ENCODE peak calls at places on chromosomes 16 and 17, in seven cellular contexts. O is cardiac fibroblast; Y is HCT116; P is PC-9; M is A549; Z is AG04450; A is effector memory CD4-positive, alpha-beta T cell. V is an unnamed sample.
A peak's percentile ranks its signal among the peaks of the same experiment; 100 is the strongest.

GRCh38 chr16:30183961-30184429 is 593 bp downstream of the CORO1A start:
- DNase-seq in O (no peak), P (no peak), M (no peak), Y (no peak), Z (no peak), A (peak; percentile 75), V (peak; percentile 51)

GRCh38 chr17:16987830-16988601 is 16.1 kb upstream of the TNFRSF13B start:
- DNase-seq in P (peak; percentile 65), A (peak; percentile 16), M (peak; percentile 74), O (peak; percentile 84), Y (no peak), Z (peak; percentile 27), V (peak; percentile 84)

GRCh38 chr17:28334176-28334575 is 1.1 kb downstream of the IFT20 start:
- DNase-seq in O (peak; percentile 41), Y (no peak), A (no peak), M (no peak), P (no peak), Z (no peak), V (no peak)

GRCh38 chr17:70276931-70277330 is 107.6 kb downstream of the KCNJ2 start:
- DNase-seq in A (no peak), P (no peak), M (no peak), Y (no peak), Z (no peak), O (peak; percentile 14), V (no peak)

GRCh38 chr16:19883296-19883951 is 1.2 kb downstream of the GPRC5B start:
- DNase-seq in Y (no peak), A (no peak), P (no peak), M (no peak), Z (no peak), O (no peak), V (peak; percentile 77)

GRCh38 chr17:64641499-64641898 is 20.6 kb downstream of the SMURF2 start:
- DNase-seq in A (no peak), Z (peak; percentile 54), M (peak; percentile 41), P (no peak), Y (no peak), O (peak; percentile 89), V (no peak)

GRCh38 chr17:81923302-81924260 is 4.0 kb downstream of the MAFG start:
- DNase-seq in A (no peak), Y (peak; percentile 21), P (peak; percentile 89), Z (peak; percentile 46), O (peak; percentile 80), M (peak; percentile 83), V (peak; percentile 80)

GRCh38 chr17:21223086-21223485 is 9.1 kb upstream of the TMEM11 start:
- DNase-seq in A (no peak), P (no peak), Y (no peak), O (no peak), Z (no peak), M (no peak), V (no peak)

GRCh38 chr17:60292697-60293096 is 99.2 kb downstream of the USP32 start:
- DNase-seq in Z (no peak), P (no peak), O (no peak), A (no peak), Y (no peak), M (no peak), V (no peak)

GRCh38 chr16:58608601-58609136 is 21.0 kb downstream of the CNOT1 start:
- DNase-seq in Y (no peak), M (no peak), Z (no peak), A (no peak), P (no peak), O (no peak), V (no peak)

GRCh38 chr17:66466933-66467367 is 164.5 kb downstream of the PRKCA start:
- DNase-seq in A (no peak), Z (peak; percentile 96), M (peak; percentile 97), O (peak; percentile 100), Y (peak; percentile 92), P (peak; percentile 98), V (no peak)

GRCh38 chr16:67403976-67404555 is 10.8 kb upstream of the TPPP3 start:
- DNase-seq in O (no peak), Z (no peak), M (no peak), A (no peak), Y (no peak), P (no peak), V (no peak)

GRCh38 chr16:67406111-67406593 is 10.1 kb downstream of the ZDHHC1 start:
- DNase-seq in P (no peak), O (no peak), Y (no peak), Z (no peak), A (no peak), M (no peak), V (peak; percentile 77)

GRCh38 chr16:67405336-67405735 is 10.9 kb downstream of the ZDHHC1 start:
- DNase-seq in M (no peak), O (no peak), A (no peak), Y (no peak), Z (no peak), P (no peak), V (no peak)

GRCh38 chr16:67406628-67407027 is 9.6 kb downstream of the ZDHHC1 start:
- DNase-seq in O (peak; percentile 80), Z (peak; percentile 57), A (no peak), Y (no peak), M (no peak), P (no peak), V (no peak)

DNA sequence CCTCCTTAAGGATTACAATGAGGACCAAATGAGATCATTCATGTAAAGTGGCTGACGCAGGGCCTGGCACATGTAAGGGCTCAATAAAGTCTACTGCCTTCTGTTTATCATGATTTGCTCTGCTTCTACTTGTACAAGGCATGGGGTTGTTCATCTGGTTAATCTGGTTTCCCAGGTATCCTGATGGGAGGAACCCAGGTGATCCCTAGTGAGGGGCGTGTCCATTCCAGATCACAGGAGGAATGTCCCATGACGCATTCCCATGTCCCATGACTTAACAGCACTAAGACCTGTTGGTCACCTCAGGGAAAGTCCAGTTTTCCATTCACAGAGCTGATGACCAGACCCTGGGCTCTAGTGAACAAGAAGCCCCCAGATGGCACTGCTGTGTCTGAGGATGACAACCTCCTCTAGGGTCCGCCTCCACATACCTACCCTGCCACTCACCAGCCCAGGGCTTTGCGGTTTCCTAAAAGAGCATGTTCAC is 11.5 kb upstream of the TPPP3 start:
- DNase-seq in A (no peak), Y (peak; percentile 89), M (no peak), Z (no peak), O (no peak), P (peak; percentile 98), V (no peak)
- H3K4me3 ChIP-seq in A (no peak overlapping the region), Y (no peak overlapping the region), M (no peak overlapping the region), Z (no peak overlapping the region), O (no peak overlapping the region), P (peak overlapping the region; percentile 25), V (no peak overlapping the region)

DNA sequence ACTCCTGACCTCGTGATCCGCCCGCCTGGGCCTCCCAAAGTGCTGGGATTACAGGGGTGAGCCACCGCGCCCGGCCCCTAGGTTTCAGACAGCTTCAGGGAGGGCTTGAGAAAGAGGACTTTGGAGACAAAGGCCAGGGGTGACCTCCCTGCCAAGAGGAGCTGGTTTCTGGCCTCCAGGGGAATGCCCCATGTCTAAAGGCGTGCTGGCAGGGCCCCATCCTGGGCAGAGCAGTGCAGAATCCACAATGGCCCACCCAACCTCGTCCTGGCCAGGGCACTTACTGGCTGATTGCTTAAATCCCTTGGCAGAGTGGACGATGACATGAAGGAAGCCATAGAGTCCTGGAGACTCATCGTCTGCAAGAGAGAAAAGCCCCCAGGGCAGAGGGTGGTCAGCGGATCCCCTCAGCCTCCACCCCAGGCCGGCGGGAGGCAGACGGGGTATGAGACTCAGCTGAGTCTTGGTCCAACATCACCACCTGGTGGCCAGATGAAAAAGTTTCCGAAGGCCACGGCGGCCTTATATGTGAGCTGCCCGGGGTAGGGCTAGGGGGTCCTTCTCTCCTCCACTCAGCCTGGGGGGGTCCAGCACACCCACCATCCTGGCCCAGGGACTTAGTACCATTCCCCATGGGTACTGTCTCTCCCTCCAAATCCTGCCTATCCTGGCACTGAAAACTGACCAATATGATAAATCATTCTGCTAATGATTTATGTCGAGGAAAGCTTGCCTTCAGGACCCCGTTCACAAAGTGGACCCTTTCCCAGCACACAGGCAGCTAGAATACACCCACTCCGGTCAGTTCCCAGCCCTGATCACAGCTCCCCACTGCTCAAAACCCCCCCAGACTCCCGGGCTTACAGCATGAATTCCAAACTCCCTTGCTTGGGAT is 59.1 kb downstream of the TIMM22 start:
- DNase-seq in Y (no peak), Z (peak; percentile 33), M (peak; percentile 88), A (no peak), O (peak; percentile 71), P (no peak), V (peak; percentile 65)
- H3K4me3 ChIP-seq in Y (no peak overlapping the region), Z (no peak overlapping the region), M (no peak overlapping the region), A (no peak overlapping the region), O (no peak overlapping the region), P (no peak overlapping the region), V (no peak overlapping the region)

GRCh38 chr16:86195863-86196630 is 297.1 kb downstream of the IRF8 start:
- DNase-seq in Y (no peak), Z (no peak), A (no peak), P (no peak), M (no peak), O (no peak), V (no peak)

GRCh38 chr16:86198201-86199118 is 299.5 kb downstream of the IRF8 start:
- DNase-seq in Y (no peak), Z (no peak), A (no peak), P (no peak), O (no peak), M (no peak), V (no peak)

GRCh38 chr16:86193528-86194193 is 294.7 kb downstream of the IRF8 start:
- DNase-seq in M (no peak), Y (no peak), A (no peak), O (no peak), Z (no peak), P (no peak), V (no peak)

GRCh38 chr16:86199182-86199581 is 300.2 kb downstream of the IRF8 start:
- DNase-seq in O (no peak), A (no peak), Z (no peak), M (no peak), P (no peak), Y (no peak), V (no peak)

DNA sequence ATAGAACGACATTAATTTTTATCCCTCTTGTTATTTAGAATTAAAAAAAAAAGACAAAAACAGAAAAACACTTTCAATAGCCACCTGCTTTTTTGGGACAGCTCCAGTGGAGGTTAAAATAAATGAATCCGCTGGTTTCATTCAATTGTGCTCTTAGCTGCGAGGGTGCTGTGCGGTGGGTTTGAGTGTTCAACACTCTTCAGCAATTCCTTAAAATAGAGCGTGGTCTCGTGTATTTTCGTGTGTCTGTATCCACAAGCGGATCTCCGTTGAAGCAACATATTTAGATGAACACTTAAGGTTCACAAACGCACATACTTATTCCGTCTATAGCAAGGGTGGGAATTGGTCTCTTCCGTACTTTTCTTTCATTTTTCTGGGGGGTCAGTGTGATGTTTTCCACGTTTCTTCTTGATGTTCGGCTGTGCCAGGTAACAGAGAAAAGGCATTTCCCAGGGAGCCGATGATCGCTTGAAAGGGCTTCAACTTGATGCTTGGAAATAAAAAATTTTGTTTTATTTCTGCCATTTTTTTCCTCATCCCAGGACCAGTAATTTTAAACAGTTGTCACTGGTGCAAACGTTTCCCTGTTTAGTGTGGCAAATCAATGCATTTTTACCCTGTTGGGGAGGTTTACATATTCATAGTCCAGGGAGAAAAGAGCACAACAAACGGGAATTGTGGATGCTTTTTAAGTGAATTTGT is 297.9 kb downstream of the IRF8 start:
- DNase-seq in P (no peak), Y (no peak), Z (no peak), A (no peak), M (no peak), O (no peak), V (no peak)
- H3K4me3 ChIP-seq in P (no peak overlapping the region), Y (no peak overlapping the region), Z (no peak overlapping the region), A (no peak overlapping the region), M (no peak overlapping the region), O (no peak overlapping the region), V (no peak overlapping the region)

DNA sequence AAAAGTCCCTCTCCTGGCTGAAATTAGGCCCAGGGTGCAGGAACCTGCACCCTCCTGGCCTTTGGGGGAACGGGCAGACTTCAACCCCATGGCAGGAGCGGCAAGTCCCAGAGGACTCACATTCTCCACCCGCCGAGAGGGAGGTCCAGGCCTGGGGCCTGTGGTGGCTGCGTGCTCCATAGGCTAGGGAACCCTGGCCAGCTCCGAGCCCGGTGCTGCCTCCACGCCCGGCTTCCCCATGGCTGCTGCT is 130 bp downstream of the CCDC78 start:
- DNase-seq in O (no peak), Y (no peak), M (no peak), P (peak; percentile 15), Z (no peak), A (no peak), V (no peak)
- H3K4me3 ChIP-seq in O (no peak overlapping the region), Y (peak overlapping the region; percentile 39), M (peak overlapping the region; percentile 60), P (no peak overlapping the region), Z (no peak overlapping the region), A (no peak overlapping the region), V (no peak overlapping the region)